ENCODE peak calls at places on chromosomes 1 and 21, in four cellular contexts. One of them, this sample, is unnamed.

GRCh38 chr1:244349103-244349531 is 102.6 kb downstream of the ADSS2 start:
- DNase-seq in GM12878: no peak
- DNase-seq in K562: no peak
- DNase-seq in WTC11: no peak
- DNase-seq in this sample: no peak

GRCh38 chr1:152188673-152189591 is 29.9 kb upstream of the RPTN start:
- DNase-seq in GM12878: no peak
- DNase-seq in K562: peak
- DNase-seq in WTC11: peak
- DNase-seq in this sample: peak

GRCh38 chr1:190792873-190793272 is 315.2 kb upstream of the BRINP3 start:
- DNase-seq in GM12878: no peak
- DNase-seq in K562: no peak
- DNase-seq in WTC11: no peak
- DNase-seq in this sample: no peak

GRCh38 chr1:109610609-109611307 is 8.7 kb downstream of the GNAT2 start:
- DNase-seq in GM12878: no peak
- DNase-seq in K562: no peak
- DNase-seq in WTC11: no peak
- DNase-seq in this sample: no peak

GRCh38 chr1:8026976-8027747 is 1.1 kb upstream of the ERRFI1 start:
- DNase-seq in GM12878: no peak
- DNase-seq in K562: no peak
- DNase-seq in WTC11: peak
- DNase-seq in this sample: no peak

GRCh38 chr1:159040893-159041724 is 31.4 kb downstream of the IFI16 start:
- DNase-seq in GM12878: no peak
- DNase-seq in K562: no peak
- DNase-seq in WTC11: no peak
- DNase-seq in this sample: no peak

GRCh38 chr1:180542530-180543171 is 16.1 kb upstream of the OVAAL start:
- DNase-seq in GM12878: no peak
- DNase-seq in K562: no peak
- DNase-seq in WTC11: no peak
- DNase-seq in this sample: no peak

GRCh38 chr21:35423694-35424093 is 374.6 kb upstream of the RUNX1 start:
- DNase-seq in GM12878: no peak
- DNase-seq in K562: no peak
- DNase-seq in WTC11: no peak
- DNase-seq in this sample: no peak

GRCh38 chr1:15799004-15799867 is 8.2 kb downstream of the UQCRHL start:
- DNase-seq in GM12878: no peak
- DNase-seq in K562: peak
- DNase-seq in WTC11: no peak
- DNase-seq in this sample: no peak

GRCh38 chr1:162605225-162605927 is 26.9 kb upstream of the DDR2 start:
- DNase-seq in GM12878: no peak
- DNase-seq in K562: no peak
- DNase-seq in WTC11: no peak
- DNase-seq in this sample: no peak

GRCh38 chr1:65836686-65837085 is 44.0 kb downstream of the PDE4B start:
- DNase-seq in GM12878: no peak
- DNase-seq in K562: no peak
- DNase-seq in WTC11: no peak
- DNase-seq in this sample: no peak

GRCh38 chr1:7616076-7616833 is 154.8 kb upstream of the VAMP3 start:
- DNase-seq in GM12878: no peak
- DNase-seq in K562: peak
- DNase-seq in WTC11: peak
- DNase-seq in this sample: no peak

GRCh38 chr1:87916965-87917364 is 588.3 kb downstream of the LMO4 start:
- DNase-seq in GM12878: no peak
- DNase-seq in K562: no peak
- DNase-seq in WTC11: no peak
- DNase-seq in this sample: no peak

GRCh38 chr1:54227091-54227602 is 27.2 kb downstream of the MRPL37 start:
- DNase-seq in GM12878: no peak
- DNase-seq in K562: no peak
- DNase-seq in WTC11: no peak
- DNase-seq in this sample: peak

GRCh38 chr1:50796277-50796676 is 163.8 kb downstream of the FAF1 start:
- DNase-seq in GM12878: no peak
- DNase-seq in K562: peak
- DNase-seq in WTC11: no peak
- DNase-seq in this sample: no peak

GRCh38 chr1:95116666-95117206 is 419 bp upstream of the TLCD4 start:
- DNase-seq in GM12878: no peak
- DNase-seq in K562: peak
- DNase-seq in WTC11: peak
- DNase-seq in this sample: peak

GRCh38 chr1:59631561-59631960 is 183.2 kb upstream of the HOOK1 start:
- DNase-seq in GM12878: no peak
- DNase-seq in K562: no peak
- DNase-seq in WTC11: no peak
- DNase-seq in this sample: no peak

GRCh38 chr1:3501856-3502665 is 47.6 kb downstream of the ARHGEF16 start:
- DNase-seq in GM12878: no peak
- DNase-seq in K562: peak
- DNase-seq in WTC11: peak
- DNase-seq in this sample: peak

GRCh38 chr1:205057808-205058575 is 15.0 kb downstream of the CNTN2 start:
- DNase-seq in GM12878: no peak
- DNase-seq in K562: no peak
- DNase-seq in WTC11: no peak
- DNase-seq in this sample: no peak

GRCh38 chr1:212228591-212229119 is 56.6 kb upstream of the PPP2R5A start:
- DNase-seq in GM12878: no peak
- DNase-seq in K562: no peak
- DNase-seq in WTC11: no peak
- DNase-seq in this sample: no peak

GRCh38 chr21:20276954-20277353 is 721.3 kb upstream of the NCAM2 start:
- DNase-seq in GM12878: no peak
- DNase-seq in K562: no peak
- DNase-seq in WTC11: no peak
- DNase-seq in this sample: no peak

GRCh38 chr1:103960710-103961109 is 211.0 kb downstream of the AMY1C start:
- DNase-seq in GM12878: no peak
- DNase-seq in K562: no peak
- DNase-seq in WTC11: no peak
- DNase-seq in this sample: no peak

GRCh38 chr1:20093940-20094391 is 24.0 kb downstream of the PLA2G5 start:
- DNase-seq in GM12878: no peak
- DNase-seq in K562: no peak
- DNase-seq in WTC11: no peak
- DNase-seq in this sample: no peak

GRCh38 chr1:205073511-205073910 is 10.7 kb downstream of the TMEM81 start:
- DNase-seq in GM12878: no peak
- DNase-seq in K562: no peak
- DNase-seq in WTC11: no peak
- DNase-seq in this sample: no peak

GRCh38 chr1:186102559-186103148 is 272.4 kb downstream of the TPR start:
- DNase-seq in GM12878: no peak
- DNase-seq in K562: no peak
- DNase-seq in WTC11: no peak
- DNase-seq in this sample: no peak

GRCh38 chr1:43803646-43804045 is 96.3 kb downstream of the ST3GAL3 start:
- DNase-seq in GM12878: no peak
- DNase-seq in K562: no peak
- DNase-seq in WTC11: no peak
- DNase-seq in this sample: no peak

GRCh38 chr1:96688737-96689136 is 32.8 kb upstream of the PTBP2 start:
- DNase-seq in GM12878: no peak
- DNase-seq in K562: no peak
- DNase-seq in WTC11: no peak
- DNase-seq in this sample: peak

GRCh38 chr21:42624095-42624830 is 29.2 kb upstream of the PDE9A start:
- DNase-seq in GM12878: no peak
- DNase-seq in K562: no peak
- DNase-seq in WTC11: no peak
- DNase-seq in this sample: no peak

GRCh38 chr1:61993331-61993961 is 201.2 kb upstream of the L1TD1 start:
- DNase-seq in GM12878: no peak
- DNase-seq in K562: no peak
- DNase-seq in WTC11: no peak
- DNase-seq in this sample: no peak

GRCh38 chr1:44587796-44588460 is 86.4 kb downstream of the TMEM53 start:
- DNase-seq in GM12878: no peak
- DNase-seq in K562: peak
- DNase-seq in WTC11: no peak
- DNase-seq in this sample: no peak

GRCh38 chr1:100960098-100960497 is 64.2 kb downstream of the SLC30A7 start:
- DNase-seq in GM12878: no peak
- DNase-seq in K562: no peak
- DNase-seq in WTC11: no peak
- DNase-seq in this sample: no peak

GRCh38 chr1:14514760-14515159 is 83.7 kb upstream of the KAZN start:
- DNase-seq in GM12878: no peak
- DNase-seq in K562: no peak
- DNase-seq in WTC11: no peak
- DNase-seq in this sample: no peak

GRCh38 chr1:202750024-202750423 is 39.8 kb upstream of the SYT2 start:
- DNase-seq in GM12878: no peak
- DNase-seq in K562: no peak
- DNase-seq in WTC11: no peak
- DNase-seq in this sample: no peak

GRCh38 chr1:152111515-152111968 is 3.7 kb downstream of the TCHH start:
- DNase-seq in GM12878: no peak
- DNase-seq in K562: no peak
- DNase-seq in WTC11: peak
- DNase-seq in this sample: no peak

DNA sequence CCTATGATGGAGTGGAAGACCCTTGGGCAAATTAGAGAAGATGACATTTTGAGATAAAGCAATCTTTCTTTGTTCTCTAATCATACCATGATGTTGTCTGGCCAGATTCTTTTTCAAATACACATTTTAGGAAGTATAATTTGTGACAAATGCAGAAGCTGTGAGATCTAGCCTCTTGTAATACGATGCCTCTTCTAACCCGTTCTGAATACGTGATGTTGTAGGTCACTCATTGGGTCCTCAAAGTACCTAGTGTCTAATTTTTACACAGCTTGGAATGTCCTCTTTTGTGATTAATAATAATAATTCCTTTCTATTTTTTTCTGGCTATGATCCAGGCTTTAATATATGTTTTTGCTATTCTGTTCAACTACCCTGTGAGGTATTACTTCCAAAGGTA is 502.7 kb downstream of the NUF2 start:
- DNase-seq in GM12878: no peak
- DNase-seq in K562: no peak
- DNase-seq in WTC11: no peak
- DNase-seq in this sample: no peak
- TF ChIP-seq USF1 in GM12878: no peak
- TF ChIP-seq USF1 in K562: no peak
- TF ChIP-seq USF1 in WTC11: no peak
- TF ChIP-seq USF1 in this sample: no peak

DNA sequence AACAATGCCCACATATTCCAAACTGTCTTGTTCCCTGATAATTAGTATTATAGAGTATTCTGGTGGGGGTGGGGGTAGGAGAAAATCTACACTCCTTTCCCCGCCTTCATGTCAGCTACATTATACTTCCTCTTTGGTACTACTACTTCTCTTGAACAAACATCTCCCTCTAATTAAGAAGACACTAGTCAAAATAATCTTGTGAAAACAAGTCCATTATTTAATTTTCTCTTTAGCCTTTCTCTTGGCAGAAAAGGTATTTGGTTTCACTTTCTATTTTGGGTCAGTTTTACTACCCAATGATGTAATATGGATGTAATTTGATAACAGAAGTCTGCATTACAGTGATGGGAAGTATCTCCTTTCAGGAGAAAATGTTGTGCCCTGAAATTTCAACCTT is 22.5 kb downstream of the NTMT2 start:
- DNase-seq in GM12878: no peak
- DNase-seq in K562: no peak
- DNase-seq in WTC11: no peak
- DNase-seq in this sample: no peak
- TF ChIP-seq USF1 in GM12878: no peak
- TF ChIP-seq USF1 in K562: no peak
- TF ChIP-seq USF1 in WTC11: no peak
- TF ChIP-seq USF1 in this sample: no peak

GRCh38 chr1:207398986-207399385 is 55.1 kb upstream of the CR2 start:
- DNase-seq in GM12878: no peak
- DNase-seq in K562: no peak
- DNase-seq in WTC11: no peak
- DNase-seq in this sample: no peak
- TF ChIP-seq USF1 in GM12878: no peak
- TF ChIP-seq USF1 in K562: no peak
- TF ChIP-seq USF1 in WTC11: no peak
- TF ChIP-seq USF1 in this sample: no peak

GRCh38 chr1:179080866-179081695 is 789 bp upstream of the TOR3A start:
- DNase-seq in GM12878: no peak
- DNase-seq in K562: no peak
- DNase-seq in WTC11: no peak
- DNase-seq in this sample: no peak

GRCh38 chr1:179082308-179083030 is 599 bp downstream of the TOR3A start:
- DNase-seq in GM12878: no peak
- DNase-seq in K562: peak
- DNase-seq in WTC11: peak
- DNase-seq in this sample: peak

GRCh38 chr1:179077396-179077795 is 4.5 kb upstream of the TOR3A start:
- DNase-seq in GM12878: no peak
- DNase-seq in K562: no peak
- DNase-seq in WTC11: no peak
- DNase-seq in this sample: no peak

GRCh38 chr1:179081696-179082307 is at the start of gene TOR3A:
- DNase-seq in GM12878: peak
- DNase-seq in K562: peak
- DNase-seq in WTC11: peak
- DNase-seq in this sample: peak

GRCh38 chr1:179079113-179079761 is 2.6 kb upstream of the TOR3A start:
- DNase-seq in GM12878: no peak
- DNase-seq in K562: peak
- DNase-seq in WTC11: peak
- DNase-seq in this sample: peak
- TF ChIP-seq USF1 in GM12878: no peak
- TF ChIP-seq USF1 in K562: no peak
- TF ChIP-seq USF1 in WTC11: no peak
- TF ChIP-seq USF1 in this sample: no peak

DNA sequence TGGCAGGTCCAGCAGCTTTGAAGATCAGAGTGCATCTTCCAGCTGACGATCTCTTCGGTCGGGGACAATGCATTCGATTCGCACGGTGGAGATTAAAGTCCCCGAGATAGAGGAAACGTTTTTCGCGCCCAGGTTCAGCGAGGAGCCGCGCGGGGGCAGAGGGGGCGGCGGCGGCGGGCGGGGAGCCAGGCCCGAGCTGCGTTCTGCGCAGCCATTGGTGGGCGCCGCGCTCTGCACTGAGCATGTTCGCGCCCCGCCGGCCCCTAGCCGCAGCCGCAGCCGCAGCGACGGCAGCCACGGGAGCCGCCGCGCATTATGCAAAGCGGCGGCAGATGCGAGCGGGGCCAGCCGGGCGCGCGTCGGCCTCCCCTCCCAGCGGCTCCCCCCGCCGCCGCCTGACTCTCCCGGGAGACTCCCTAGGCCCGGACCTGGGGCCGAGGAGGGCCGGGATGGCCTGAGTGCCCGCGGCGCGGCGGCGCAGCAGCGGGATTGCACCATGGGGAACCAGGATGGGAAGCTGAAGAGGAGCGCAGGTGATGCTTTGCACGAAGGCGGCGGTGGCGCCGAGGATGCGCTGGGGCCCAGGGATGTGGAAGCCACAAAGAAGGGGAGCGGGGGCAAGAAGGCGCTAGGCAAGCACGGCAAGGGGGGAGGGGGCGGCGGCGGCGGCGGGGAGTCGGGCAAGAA is at the start of gene FMN2:
- DNase-seq in GM12878: no peak
- DNase-seq in K562: peak
- DNase-seq in WTC11: peak
- DNase-seq in this sample: peak
- TF ChIP-seq USF1 in GM12878: no peak
- TF ChIP-seq USF1 in K562: no peak
- TF ChIP-seq USF1 in WTC11: no peak
- TF ChIP-seq USF1 in this sample: no peak